ENCODE peak calls at places on chromosomes 7 and 10, in five cellular contexts. X is HEK293T, I is NT2/D1, A is GM12878, T is HepG2. Y is an unnamed sample.

GRCh38 chr7:128247640-128248194 is 6.6 kb downstream of the LEP start:
- DNase-seq in X (no peak), I (no peak), A (no peak), T (no peak), Y (no peak)

GRCh38 chr10:32349199-32349585 is 2.2 kb upstream of the EPC1 start:
- DNase-seq in X (no peak), I (no peak), A (no peak), T (no peak), Y (no peak)

GRCh38 chr7:93817561-93817960 is 73.0 kb downstream of the TFPI2 start:
- DNase-seq in X (no peak), I (no peak), A (no peak), T (no peak), Y (no peak)

GRCh38 chr7:35424869-35425495 is 171.1 kb upstream of the TBX20 start:
- DNase-seq in X (peak; percentile 72), I (peak; percentile 60), A (no peak), T (peak; percentile 41), Y (peak; percentile 65)

GRCh38 chr10:22325272-22325947 is 4.5 kb downstream of the BMI1 start:
- DNase-seq in X (peak; percentile 66), I (no peak), A (no peak), T (peak; percentile 61), Y (peak; percentile 88)

GRCh38 chr7:39811161-39811614 is 138.9 kb upstream of the CDK13 start:
- DNase-seq in X (peak; percentile 39), I (no peak), A (no peak), T (no peak), Y (no peak)

GRCh38 chr7:26265061-26265460 is 26.6 kb upstream of the SNX10 start:
- DNase-seq in X (no peak), I (no peak), A (no peak), T (no peak), Y (no peak)

GRCh38 chr7:128829391-128830166 is 627 bp upstream of the FLNC start:
- DNase-seq in X (no peak), I (no peak), A (no peak), T (no peak), Y (no peak)

GRCh38 chr10:101974091-101974799 is 81.7 kb downstream of the ARMH3 start:
- DNase-seq in X (no peak), I (no peak), A (no peak), T (no peak), Y (no peak)

GRCh38 chr7:149610441-149611011 is 112.9 kb upstream of the ZNF746 start:
- DNase-seq in X (no peak), I (no peak), A (no peak), T (no peak), Y (no peak)

GRCh38 chr10:121380211-121380610 is 218.0 kb downstream of the FGFR2 start:
- DNase-seq in X (no peak), I (no peak), A (no peak), T (no peak), Y (no peak)

GRCh38 chr10:13139150-13139549 is 22.2 kb upstream of the MCM10 start:
- DNase-seq in X (peak; percentile 11), I (no peak), A (no peak), T (no peak), Y (no peak)

GRCh38 chr7:15326044-15326644 is 235.7 kb downstream of the AGMO start:
- DNase-seq in X (no peak), I (peak; percentile 16), A (no peak), T (peak; percentile 3), Y (no peak)
- TF ChIP-seq SUZ12 in X (no peak), I (no peak), A (no peak), T (no peak), Y (no peak)

GRCh38 chr7:17038783-17039170 is 157.0 kb upstream of the AGR3 start:
- DNase-seq in X (no peak), I (no peak), A (no peak), T (no peak), Y (no peak)

GRCh38 chr7:17042211-17042610 is 160.4 kb upstream of the AGR3 start:
- DNase-seq in X (no peak), I (no peak), A (no peak), T (no peak), Y (no peak)

GRCh38 chr7:17039372-17039771 is 157.6 kb upstream of the AGR3 start:
- DNase-seq in X (no peak), I (no peak), A (no peak), T (no peak), Y (no peak)

GRCh38 chr7:17041324-17041723 is 159.5 kb upstream of the AGR3 start:
- DNase-seq in X (no peak), I (no peak), A (no peak), T (peak; percentile 3), Y (no peak)

DNA sequence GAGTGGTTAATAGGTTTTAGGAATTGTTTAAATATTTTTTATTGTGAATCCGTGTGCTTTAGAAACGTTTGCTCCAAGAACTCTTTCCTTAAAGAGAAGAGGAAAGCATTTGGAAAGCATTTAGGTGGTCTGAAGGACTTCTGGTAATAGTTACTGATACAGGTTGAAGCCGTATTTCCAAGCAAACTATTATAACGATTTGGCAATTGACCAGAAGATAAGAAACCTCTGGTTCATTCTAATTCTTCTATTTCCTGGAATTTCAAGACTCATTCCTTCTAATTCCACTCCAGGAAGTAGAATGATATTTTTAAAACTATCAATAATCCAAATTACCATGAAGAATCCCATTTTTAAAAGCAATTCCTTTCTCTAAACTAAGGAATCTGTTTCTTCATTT is 158.9 kb upstream of the AGR3 start:
- DNase-seq in X (no peak), I (no peak), A (no peak), T (no peak), Y (no peak)
- TF ChIP-seq SUZ12 in X (no peak), I (no peak), A (no peak), T (no peak), Y (no peak)

GRCh38 chr7:111587715-111588433 is 25.6 kb upstream of the IMMP2L start:
- DNase-seq in X (no peak), I (no peak), A (no peak), T (no peak), Y (no peak)
- TF ChIP-seq SUZ12 in X (no peak), I (no peak), A (no peak), T (no peak), Y (no peak)

DNA sequence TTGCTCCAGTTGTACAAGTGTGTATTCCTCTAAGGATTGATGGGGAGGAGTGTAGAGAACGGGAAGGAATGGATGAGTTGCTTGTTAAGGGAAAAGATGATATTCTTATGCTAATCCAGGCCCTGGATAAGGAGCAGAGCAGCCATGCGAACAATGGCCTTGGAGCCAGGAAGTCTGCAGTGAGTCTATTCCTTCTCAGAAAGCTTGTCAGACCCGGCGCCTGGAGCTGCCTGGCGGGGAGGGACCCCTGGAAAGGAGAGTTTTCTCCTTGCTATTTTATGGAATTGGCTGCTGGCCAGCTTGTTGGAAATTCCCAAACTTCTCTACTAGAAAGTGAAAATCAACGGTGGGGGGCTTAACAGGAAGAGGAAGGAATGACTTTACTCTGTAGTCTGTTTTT is 89.1 kb downstream of the MMRN2 start:
- DNase-seq in X (peak; percentile 72), I (peak; percentile 92), A (no peak), T (no peak), Y (no peak)
- TF ChIP-seq SUZ12 in X (no peak), I (no peak), A (no peak), T (no peak), Y (no peak)

GRCh38 chr10:104328636-104328915 is 9.7 kb downstream of the ITPRIP start:
- DNase-seq in X (no peak), I (no peak), A (no peak), T (no peak), Y (no peak)

GRCh38 chr10:104330168-104331117 is 7.8 kb downstream of the ITPRIP start:
- DNase-seq in X (no peak), I (no peak), A (no peak), T (peak; percentile 25), Y (no peak)

GRCh38 chr10:104331208-104331838 is 6.9 kb downstream of the ITPRIP start:
- DNase-seq in X (peak; percentile 42), I (no peak), A (no peak), T (peak; percentile 70), Y (no peak)

GRCh38 chr10:104328916-104329710 is 9.2 kb downstream of the ITPRIP start:
- DNase-seq in X (peak; percentile 37), I (no peak), A (no peak), T (peak; percentile 23), Y (no peak)

DNA sequence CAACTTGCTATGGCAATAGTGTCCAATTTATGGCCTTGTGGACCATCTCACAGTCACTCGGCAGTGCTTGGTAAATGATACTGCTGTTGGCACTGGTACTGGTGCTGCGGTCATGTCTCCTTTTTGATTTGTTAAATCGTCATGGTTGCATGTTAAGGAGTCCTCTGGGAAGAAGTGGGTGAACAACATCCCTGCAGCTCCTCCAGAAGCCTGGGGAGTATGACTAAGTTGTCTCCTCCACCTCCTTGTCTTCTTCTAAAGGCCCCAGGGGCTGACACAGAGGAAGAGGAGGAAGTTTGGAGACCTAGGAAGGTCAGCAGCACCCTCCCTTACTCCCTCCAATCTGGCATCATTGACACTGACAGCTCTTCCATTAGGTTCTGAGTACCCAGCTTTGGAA is 8.5 kb downstream of the ITPRIP start:
- DNase-seq in X (no peak), I (no peak), A (no peak), T (no peak), Y (no peak)
- TF ChIP-seq SUZ12 in X (no peak), I (no peak), A (no peak), T (no peak), Y (no peak)

GRCh38 chr10:107544706-107545520 is 380.4 kb upstream of the SORCS1 start:
- DNase-seq in X (peak; percentile 12), I (no peak), A (no peak), T (no peak), Y (no peak)

GRCh38 chr10:107546239-107546638 is 381.7 kb upstream of the SORCS1 start:
- DNase-seq in X (no peak), I (no peak), A (no peak), T (no peak), Y (no peak)

GRCh38 chr10:107548301-107548700 is 383.8 kb upstream of the SORCS1 start:
- DNase-seq in X (no peak), I (peak; percentile 67), A (no peak), T (no peak), Y (no peak)

GRCh38 chr10:107545717-107546116 is 381.2 kb upstream of the SORCS1 start:
- DNase-seq in X (no peak), I (no peak), A (no peak), T (no peak), Y (no peak)

GRCh38 chr10:107546986-107547385 is 382.5 kb upstream of the SORCS1 start:
- DNase-seq in X (no peak), I (no peak), A (no peak), T (no peak), Y (no peak)
- TF ChIP-seq SUZ12 in X (no peak), I (no peak), A (no peak), T (no peak), Y (no peak)

DNA sequence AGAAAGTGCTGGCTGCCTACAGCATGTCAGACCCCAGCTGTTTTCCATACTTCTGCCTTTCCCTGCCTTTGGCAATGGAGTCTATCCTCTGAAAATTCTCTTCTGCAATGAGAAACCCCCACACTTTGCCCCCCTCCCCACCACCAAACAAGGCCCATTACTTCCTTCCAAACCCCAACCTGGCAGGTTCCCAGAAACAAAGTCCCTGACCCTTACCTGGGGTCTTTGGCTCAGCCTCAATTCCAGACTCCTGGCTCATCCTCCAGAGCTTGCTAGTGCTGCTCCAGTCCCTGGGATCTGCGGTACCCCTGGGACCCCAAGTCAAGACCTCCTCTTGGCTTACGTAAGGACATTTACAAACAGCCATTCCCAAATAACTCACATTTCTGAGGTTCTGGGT is 17.5 kb upstream of the CCL26 start:
- DNase-seq in X (no peak), I (no peak), A (no peak), T (no peak), Y (no peak)
- TF ChIP-seq SUZ12 in X (no peak), I (no peak), A (no peak), T (no peak), Y (no peak)